ENCODE peak calls at places on chromosomes 12 and 14, in nine cellular contexts. W is upper lobe of right lung, O is adrenal gland, S is HepG2, T is MM.1S, Q is A673, F is fibroblast of lung, I is Panc1, V is kidney. K is an unnamed sample.

GRCh38 chr12:5537771-5538170 is 105.9 kb downstream of the NTF3 start:
- DNase-seq in I (no peak), S (no peak), Q (no peak), F (no peak), T (no peak), O (no peak), W (no peak), V (no peak), K (no peak)

GRCh38 chr14:92728781-92729364 is 19.6 kb downstream of the LGMN start:
- DNase-seq in W (no peak), I (no peak), Q (peak; percentile 24), F (peak; percentile 42), V (no peak), S (no peak), O (peak; percentile 69), T (no peak), K (no peak)

GRCh38 chr12:8609061-8609570 is 3.5 kb downstream of the AICDA start:
- DNase-seq in Q (peak; percentile 58), I (peak; percentile 32), S (peak; percentile 28), W (no peak), O (no peak), T (no peak), V (no peak), F (peak; percentile 60), K (peak; percentile 57)

GRCh38 chr12:92134638-92135274 is 10.9 kb downstream of the BTG1 start:
- DNase-seq in I (no peak), Q (peak; percentile 38), W (no peak), F (peak; percentile 86), V (no peak), S (no peak), O (no peak), T (peak; percentile 5), K (no peak)

GRCh38 chr12:46660276-46660675 is 165.5 kb downstream of the SLC38A4 start:
- DNase-seq in T (no peak), O (no peak), S (no peak), Q (peak; percentile 50), W (no peak), I (no peak), V (no peak), F (peak; percentile 56), K (no peak)

GRCh38 chr14:55339770-55340169 is 68.5 kb downstream of the FBXO34 start:
- DNase-seq in I (no peak), F (no peak), O (no peak), S (no peak), W (no peak), V (no peak), T (peak; percentile 60), Q (no peak), K (no peak)

GRCh38 chr12:103503546-103504480 is 8.0 kb upstream of the C12orf42 start:
- DNase-seq in S (peak; percentile 13), F (no peak), T (peak; percentile 53), V (no peak), O (no peak), I (no peak), Q (peak; percentile 22), W (peak; percentile 73), K (peak; percentile 45)

GRCh38 chr14:105050551-105050897 is 14.7 kb downstream of the GPR132 start:
- DNase-seq in V (peak; percentile 96), F (no peak), S (peak; percentile 30), I (no peak), Q (peak; percentile 52), W (peak; percentile 86), T (no peak), O (peak; percentile 44), K (no peak)

GRCh38 chr12:50739611-50740010 is 24.3 kb upstream of the ATF1 start:
- DNase-seq in T (no peak), O (no peak), F (no peak), S (no peak), Q (no peak), W (no peak), I (no peak), V (no peak), K (no peak)

GRCh38 chr12:126768517-126768916 is 1498.5 kb upstream of the TMEM132C start:
- DNase-seq in W (no peak), S (no peak), Q (no peak), V (no peak), T (no peak), F (no peak), O (no peak), I (no peak), K (no peak)

DNA sequence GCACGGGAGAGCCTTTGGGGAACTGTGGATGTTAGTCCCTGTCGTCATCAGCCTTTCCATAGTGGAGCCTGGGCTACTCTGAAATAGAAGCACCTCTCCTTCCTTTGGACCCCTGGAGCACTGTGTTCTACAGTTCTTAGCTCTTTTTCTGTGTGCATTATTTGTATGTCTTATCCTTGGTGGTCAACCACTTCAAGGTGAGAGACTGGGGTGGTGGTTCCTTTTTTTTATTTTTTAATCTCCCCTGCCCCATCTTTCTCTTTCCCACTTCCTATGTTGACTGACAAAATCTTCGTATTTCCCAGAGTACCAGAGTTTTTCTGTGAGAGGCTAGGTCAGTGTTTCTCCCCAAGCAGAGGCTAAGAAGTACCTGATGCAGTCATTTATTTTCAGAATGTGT is 111.7 kb downstream of the CRADD start:
- DNase-seq in F (no peak), T (no peak), I (no peak), V (no peak), Q (no peak), O (no peak), S (no peak), W (no peak), K (no peak)
- H3K4me1 ChIP-seq in F (peaks cover 25% of the 10 kb centered on the region), T (peaks cover 4% of the 10 kb centered on the region), I (peaks cover 24% of the 10 kb centered on the region), V (peaks cover 11% of the 10 kb centered on the region), Q (peaks cover 25% of the 10 kb centered on the region), O (peaks cover 26% of the 10 kb centered on the region), S (peaks cover 36% of the 10 kb centered on the region), W (peaks cover 21% of the 10 kb centered on the region), K (peaks cover 31% of the 10 kb centered on the region)

GRCh38 chr14:102318781-102319276 is 717 bp upstream of the ZNF839 start:
- DNase-seq in F (no peak), I (no peak), S (no peak), V (no peak), O (no peak), Q (no peak), W (no peak), T (no peak), K (no peak)

GRCh38 chr14:102317564-102318248 is 1.8 kb upstream of the ZNF839 start:
- DNase-seq in F (no peak), V (no peak), I (no peak), O (no peak), T (peak; percentile 72), S (peak; percentile 71), W (no peak), Q (peak; percentile 83), K (peak; percentile 28)

GRCh38 chr14:102314242-102315011 is 5.1 kb upstream of the ZNF839 start:
- DNase-seq in V (peak; percentile 95), Q (peak; percentile 87), I (peak; percentile 41), T (peak; percentile 68), F (peak; percentile 82), W (peak; percentile 91), S (peak; percentile 53), O (peak; percentile 91), K (peak; percentile 72)

GRCh38 chr14:102316048-102316745 is 3.3 kb upstream of the ZNF839 start:
- DNase-seq in F (peak; percentile 79), T (peak; percentile 11), O (no peak), S (peak; percentile 44), V (no peak), W (no peak), Q (peak; percentile 80), I (no peak), K (peak; percentile 52)

DNA sequence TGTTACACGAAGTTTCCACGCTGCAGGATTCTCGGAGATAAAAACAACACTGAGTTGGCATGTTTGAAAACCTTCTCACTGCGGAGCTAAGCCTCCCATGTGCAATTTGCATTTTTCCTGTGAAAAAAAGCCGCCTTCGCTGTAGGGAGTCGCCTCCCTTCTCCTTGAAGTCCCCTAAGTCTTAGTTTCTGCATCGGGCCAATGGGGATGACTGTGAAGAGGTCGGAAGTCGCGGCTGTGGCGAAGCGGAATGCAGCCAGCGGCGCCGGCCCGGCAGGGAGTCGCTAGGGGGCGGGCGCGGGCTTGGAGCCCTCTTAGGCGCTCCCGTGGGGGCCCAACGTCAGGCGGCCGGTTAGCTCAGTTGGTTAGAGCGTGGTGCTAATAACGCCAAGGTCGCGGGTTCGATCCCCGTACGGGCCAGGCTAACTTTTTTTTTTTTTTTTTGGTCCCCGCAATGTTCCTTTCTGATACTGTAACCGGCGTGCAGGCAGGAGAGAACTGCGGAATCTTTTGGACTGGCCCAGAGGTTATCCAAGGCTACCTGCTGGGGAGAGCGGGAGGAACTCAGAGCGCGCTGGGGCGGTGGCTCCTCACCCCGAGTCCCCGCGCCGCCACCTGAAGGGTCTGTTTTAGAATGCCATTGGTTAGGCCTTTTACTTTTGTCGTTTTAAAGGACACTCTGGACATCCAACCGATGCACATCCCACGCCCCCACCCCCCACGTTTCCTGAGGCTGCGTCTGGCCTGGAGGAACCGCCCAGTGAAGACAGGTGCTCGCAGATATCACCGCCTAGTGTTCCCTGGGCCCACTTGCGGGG is 2.6 kb upstream of the ZNF839 start:
- DNase-seq in Q (peak; percentile 93), O (peak; percentile 96), F (peak; percentile 95), W (peak; percentile 96), I (peak; percentile 61), T (peak; percentile 80), S (peak; percentile 83), V (peak; percentile 97), K (peak; percentile 96)
- TF ChIP-seq CTCF in Q (peak; percentile 69), O (peak; percentile 86), F (peak; percentile 65), W (peak; percentile 74), I (peak; percentile 69), T (peak; percentile 50), S (peak; percentile 93), V (peak; percentile 90), K (peak; percentile 88)

GRCh38 chr12:41536813-41537490 is 348.8 kb downstream of the PDZRN4 start:
- DNase-seq in I (no peak), S (no peak), Q (no peak), O (no peak), T (no peak), W (no peak), F (no peak), V (no peak), K (no peak)

GRCh38 chr12:41532072-41532471 is 344.0 kb downstream of the PDZRN4 start:
- DNase-seq in V (no peak), S (no peak), O (no peak), T (no peak), I (no peak), F (no peak), Q (no peak), W (no peak), K (no peak)

GRCh38 chr12:41537522-41537921 is 349.4 kb downstream of the PDZRN4 start:
- DNase-seq in I (no peak), O (no peak), T (no peak), Q (no peak), F (no peak), V (no peak), S (no peak), W (no peak), K (no peak)
- H3K4me1 ChIP-seq in I (no peaks in the 10 kb centered on the region), O (no peaks in the 10 kb centered on the region), T (no peaks in the 10 kb centered on the region), Q (no peaks in the 10 kb centered on the region), F (no peaks in the 10 kb centered on the region), V (no peaks in the 10 kb centered on the region), S (no peaks in the 10 kb centered on the region), W (no peaks in the 10 kb centered on the region), K (no peaks in the 10 kb centered on the region)

GRCh38 chr14:86961106-86961716 is 1031.8 kb downstream of the GALC start:
- DNase-seq in W (no peak), I (no peak), O (no peak), F (peak; percentile 6), T (peak; percentile 7), V (no peak), S (peak; percentile 9), Q (no peak), K (peak; percentile 53)
- TF ChIP-seq CTCF in W (peak; percentile 25), I (peak; percentile 12), O (no peak), F (no peak), T (peak; percentile 38), V (no peak), S (peak; percentile 60), Q (peak; percentile 29), K (peak; percentile 71)